ENCODE peak calls at places on chromosomes 1 and 21, in eight cellular contexts. One of them, this sample, is unnamed. For H3K4me1 and H3K36me3, the result is how much of the 10 kb centered on the place peaks cover.

GRCh38 chr1:200488375-200489165 is 78.7 kb upstream of the ZNF281 start:
- DNase-seq in uterus: peak
- DNase-seq in right lobe of liver: peak
- DNase-seq in CD8-positive, alpha-beta memory T cell: peak
- DNase-seq in body of pancreas: peak
- DNase-seq in left ventricle myocardium inferior: no peak
- DNase-seq in suprapubic skin: no peak
- DNase-seq in CD8-positive, alpha-beta T cell: peak
- DNase-seq in this sample: peak

GRCh38 chr21:45180289-45180599 is 105.9 kb downstream of the ADARB1 start:
- DNase-seq in uterus: no peak
- DNase-seq in right lobe of liver: no peak
- DNase-seq in CD8-positive, alpha-beta memory T cell: no peak
- DNase-seq in body of pancreas: no peak
- DNase-seq in left ventricle myocardium inferior: no peak
- DNase-seq in suprapubic skin: no peak
- DNase-seq in CD8-positive, alpha-beta T cell: no peak
- DNase-seq in this sample: no peak

GRCh38 chr1:152047607-152047953 is 10.8 kb upstream of the S100A11 start:
- DNase-seq in uterus: peak
- DNase-seq in right lobe of liver: no peak
- DNase-seq in CD8-positive, alpha-beta memory T cell: peak
- DNase-seq in body of pancreas: peak
- DNase-seq in left ventricle myocardium inferior: no peak
- DNase-seq in suprapubic skin: peak
- DNase-seq in CD8-positive, alpha-beta T cell: no peak
- DNase-seq in this sample: no peak

GRCh38 chr1:47611992-47612391 is 174.1 kb downstream of the FOXD2 start:
- DNase-seq in uterus: no peak
- DNase-seq in right lobe of liver: peak
- DNase-seq in CD8-positive, alpha-beta memory T cell: no peak
- DNase-seq in body of pancreas: no peak
- DNase-seq in left ventricle myocardium inferior: no peak
- DNase-seq in suprapubic skin: no peak
- DNase-seq in CD8-positive, alpha-beta T cell: no peak
- DNase-seq in this sample: no peak

GRCh38 chr21:40719615-40720014 is 127.3 kb downstream of the DSCAM start:
- DNase-seq in uterus: no peak
- DNase-seq in right lobe of liver: no peak
- DNase-seq in CD8-positive, alpha-beta memory T cell: no peak
- DNase-seq in body of pancreas: no peak
- DNase-seq in left ventricle myocardium inferior: no peak
- DNase-seq in suprapubic skin: no peak
- DNase-seq in CD8-positive, alpha-beta T cell: no peak
- DNase-seq in this sample: no peak

GRCh38 chr1:27634166-27634981 is 611 bp downstream of the FGR start:
- DNase-seq in uterus: peak
- DNase-seq in right lobe of liver: no peak
- DNase-seq in CD8-positive, alpha-beta memory T cell: peak
- DNase-seq in body of pancreas: peak
- DNase-seq in left ventricle myocardium inferior: peak
- DNase-seq in suprapubic skin: no peak
- DNase-seq in CD8-positive, alpha-beta T cell: no peak
- DNase-seq in this sample: peak

GRCh38 chr1:15768388-15768787 is 9.8 kb downstream of the FBLIM1 start:
- DNase-seq in uterus: no peak
- DNase-seq in right lobe of liver: no peak
- DNase-seq in CD8-positive, alpha-beta memory T cell: no peak
- DNase-seq in body of pancreas: no peak
- DNase-seq in left ventricle myocardium inferior: no peak
- DNase-seq in suprapubic skin: no peak
- DNase-seq in CD8-positive, alpha-beta T cell: no peak
- DNase-seq in this sample: no peak

GRCh38 chr1:23484253-23485001 is 448 bp upstream of the ASAP3 start:
- DNase-seq in uterus: peak
- DNase-seq in right lobe of liver: peak
- DNase-seq in CD8-positive, alpha-beta memory T cell: peak
- DNase-seq in body of pancreas: peak
- DNase-seq in left ventricle myocardium inferior: peak
- DNase-seq in suprapubic skin: peak
- DNase-seq in CD8-positive, alpha-beta T cell: peak
- DNase-seq in this sample: peak

GRCh38 chr1:67572217-67572593 is 112.8 kb upstream of the GADD45A start:
- DNase-seq in uterus: no peak
- DNase-seq in right lobe of liver: no peak
- DNase-seq in CD8-positive, alpha-beta memory T cell: no peak
- DNase-seq in body of pancreas: no peak
- DNase-seq in left ventricle myocardium inferior: no peak
- DNase-seq in suprapubic skin: no peak
- DNase-seq in CD8-positive, alpha-beta T cell: no peak
- DNase-seq in this sample: no peak

GRCh38 chr21:45226540-45227326 is 61.0 kb downstream of the POFUT2 start:
- DNase-seq in uterus: no peak
- DNase-seq in right lobe of liver: no peak
- DNase-seq in CD8-positive, alpha-beta memory T cell: peak
- DNase-seq in body of pancreas: no peak
- DNase-seq in left ventricle myocardium inferior: no peak
- DNase-seq in suprapubic skin: no peak
- DNase-seq in CD8-positive, alpha-beta T cell: peak
- DNase-seq in this sample: peak

GRCh38 chr1:166479052-166479631 is 312.3 kb upstream of the FAM78B start:
- DNase-seq in uterus: peak
- DNase-seq in right lobe of liver: peak
- DNase-seq in CD8-positive, alpha-beta memory T cell: peak
- DNase-seq in body of pancreas: peak
- DNase-seq in left ventricle myocardium inferior: peak
- DNase-seq in suprapubic skin: no peak
- DNase-seq in CD8-positive, alpha-beta T cell: peak
- DNase-seq in this sample: peak

GRCh38 chr1:7576946-7577657 is 194.0 kb upstream of the VAMP3 start:
- DNase-seq in uterus: no peak
- DNase-seq in right lobe of liver: peak
- DNase-seq in CD8-positive, alpha-beta memory T cell: no peak
- DNase-seq in body of pancreas: no peak
- DNase-seq in left ventricle myocardium inferior: no peak
- DNase-seq in suprapubic skin: no peak
- DNase-seq in CD8-positive, alpha-beta T cell: no peak
- DNase-seq in this sample: no peak

GRCh38 chr1:53280486-53280885 is 42.2 kb upstream of the MAGOH start:
- DNase-seq in uterus: no peak
- DNase-seq in right lobe of liver: no peak
- DNase-seq in CD8-positive, alpha-beta memory T cell: no peak
- DNase-seq in body of pancreas: no peak
- DNase-seq in left ventricle myocardium inferior: no peak
- DNase-seq in suprapubic skin: no peak
- DNase-seq in CD8-positive, alpha-beta T cell: no peak
- DNase-seq in this sample: no peak

GRCh38 chr21:44458971-44459711 is 3.8 kb downstream of the LRRC3 start:
- DNase-seq in uterus: no peak
- DNase-seq in right lobe of liver: no peak
- DNase-seq in CD8-positive, alpha-beta memory T cell: no peak
- DNase-seq in body of pancreas: no peak
- DNase-seq in left ventricle myocardium inferior: no peak
- DNase-seq in suprapubic skin: no peak
- DNase-seq in CD8-positive, alpha-beta T cell: no peak
- DNase-seq in this sample: no peak

GRCh38 chr1:39898146-39898545 is 3.6 kb downstream of the MYCL start:
- DNase-seq in uterus: no peak
- DNase-seq in right lobe of liver: no peak
- DNase-seq in CD8-positive, alpha-beta memory T cell: no peak
- DNase-seq in body of pancreas: no peak
- DNase-seq in left ventricle myocardium inferior: no peak
- DNase-seq in suprapubic skin: no peak
- DNase-seq in CD8-positive, alpha-beta T cell: no peak
- DNase-seq in this sample: no peak

GRCh38 chr1:159008744-159009188 is 941 bp upstream of the IFI16 start:
- DNase-seq in uterus: no peak
- DNase-seq in right lobe of liver: no peak
- DNase-seq in CD8-positive, alpha-beta memory T cell: peak
- DNase-seq in body of pancreas: no peak
- DNase-seq in left ventricle myocardium inferior: no peak
- DNase-seq in suprapubic skin: no peak
- DNase-seq in CD8-positive, alpha-beta T cell: peak
- DNase-seq in this sample: peak

GRCh38 chr1:61035880-61036279 is 46.5 kb upstream of the NFIA start:
- DNase-seq in uterus: no peak
- DNase-seq in right lobe of liver: no peak
- DNase-seq in CD8-positive, alpha-beta memory T cell: no peak
- DNase-seq in body of pancreas: no peak
- DNase-seq in left ventricle myocardium inferior: no peak
- DNase-seq in suprapubic skin: no peak
- DNase-seq in CD8-positive, alpha-beta T cell: no peak
- DNase-seq in this sample: no peak

GRCh38 chr1:75999034-75999433 is 66.8 kb upstream of the ASB17 start:
- DNase-seq in uterus: no peak
- DNase-seq in right lobe of liver: no peak
- DNase-seq in CD8-positive, alpha-beta memory T cell: no peak
- DNase-seq in body of pancreas: no peak
- DNase-seq in left ventricle myocardium inferior: no peak
- DNase-seq in suprapubic skin: no peak
- DNase-seq in CD8-positive, alpha-beta T cell: no peak
- DNase-seq in this sample: no peak

DNA sequence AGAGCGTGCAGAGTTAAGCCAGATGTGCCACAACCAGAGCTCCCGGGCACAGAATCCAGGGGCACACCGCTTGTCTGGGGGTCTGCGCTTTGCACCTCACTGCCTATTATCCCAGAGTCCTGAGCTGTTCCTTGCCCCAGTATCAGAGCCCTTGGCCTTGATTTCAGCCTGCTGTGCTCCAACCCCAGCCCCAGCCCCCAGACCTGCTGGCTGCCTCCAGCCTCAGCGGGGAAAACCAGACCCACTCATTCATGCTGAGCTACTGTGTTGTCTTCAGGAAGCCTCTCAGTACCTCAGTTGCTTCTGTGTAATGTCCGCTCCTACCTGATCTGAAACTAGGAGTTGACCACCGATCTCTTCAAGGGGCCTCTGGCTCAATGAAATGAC is 1.1 kb downstream of the IKBKE start:
- DNase-seq in uterus: no peak
- DNase-seq in right lobe of liver: no peak
- DNase-seq in CD8-positive, alpha-beta memory T cell: no peak
- DNase-seq in body of pancreas: no peak
- DNase-seq in left ventricle myocardium inferior: no peak
- DNase-seq in suprapubic skin: no peak
- DNase-seq in CD8-positive, alpha-beta T cell: no peak
- DNase-seq in this sample: no peak
- H3K4me1 ChIP-seq in uterus: under half
- H3K4me1 ChIP-seq in right lobe of liver: under half
- H3K4me1 ChIP-seq in CD8-positive, alpha-beta memory T cell: half or more
- H3K4me1 ChIP-seq in body of pancreas: under half
- H3K4me1 ChIP-seq in left ventricle myocardium inferior: under half
- H3K4me1 ChIP-seq in suprapubic skin: under half
- H3K4me1 ChIP-seq in CD8-positive, alpha-beta T cell: half or more
- H3K4me1 ChIP-seq in this sample: half or more

GRCh38 chr1:203686091-203686632 is 59.5 kb downstream of the ATP2B4 start:
- DNase-seq in uterus: no peak
- DNase-seq in right lobe of liver: no peak
- DNase-seq in CD8-positive, alpha-beta memory T cell: no peak
- DNase-seq in body of pancreas: no peak
- DNase-seq in left ventricle myocardium inferior: no peak
- DNase-seq in suprapubic skin: no peak
- DNase-seq in CD8-positive, alpha-beta T cell: no peak
- DNase-seq in this sample: no peak
- H3K27ac ChIP-seq in uterus: peak
- H3K27ac ChIP-seq in right lobe of liver: no peak
- H3K27ac ChIP-seq in CD8-positive, alpha-beta memory T cell: no peak
- H3K27ac ChIP-seq in body of pancreas: no peak
- H3K27ac ChIP-seq in left ventricle myocardium inferior: peak
- H3K27ac ChIP-seq in suprapubic skin: peak
- H3K27ac ChIP-seq in CD8-positive, alpha-beta T cell: no peak
- H3K27ac ChIP-seq in this sample: no peak

GRCh38 chr1:212620293-212620692 is 11.7 kb downstream of the ATF3 start:
- DNase-seq in uterus: no peak
- DNase-seq in right lobe of liver: no peak
- DNase-seq in CD8-positive, alpha-beta memory T cell: no peak
- DNase-seq in body of pancreas: no peak
- DNase-seq in left ventricle myocardium inferior: no peak
- DNase-seq in suprapubic skin: no peak
- DNase-seq in CD8-positive, alpha-beta T cell: no peak
- DNase-seq in this sample: no peak

GRCh38 chr1:212615092-212615470 is 6.5 kb downstream of the ATF3 start:
- DNase-seq in uterus: no peak
- DNase-seq in right lobe of liver: no peak
- DNase-seq in CD8-positive, alpha-beta memory T cell: no peak
- DNase-seq in body of pancreas: no peak
- DNase-seq in left ventricle myocardium inferior: no peak
- DNase-seq in suprapubic skin: no peak
- DNase-seq in CD8-positive, alpha-beta T cell: no peak
- DNase-seq in this sample: no peak

GRCh38 chr1:212621043-212621829 is 12.7 kb downstream of the ATF3 start:
- DNase-seq in uterus: no peak
- DNase-seq in right lobe of liver: no peak
- DNase-seq in CD8-positive, alpha-beta memory T cell: no peak
- DNase-seq in body of pancreas: no peak
- DNase-seq in left ventricle myocardium inferior: no peak
- DNase-seq in suprapubic skin: no peak
- DNase-seq in CD8-positive, alpha-beta T cell: no peak
- DNase-seq in this sample: no peak

GRCh38 chr1:212621830-212622315 is 13.3 kb downstream of the ATF3 start:
- DNase-seq in uterus: no peak
- DNase-seq in right lobe of liver: no peak
- DNase-seq in CD8-positive, alpha-beta memory T cell: no peak
- DNase-seq in body of pancreas: no peak
- DNase-seq in left ventricle myocardium inferior: no peak
- DNase-seq in suprapubic skin: no peak
- DNase-seq in CD8-positive, alpha-beta T cell: no peak
- DNase-seq in this sample: no peak

DNA sequence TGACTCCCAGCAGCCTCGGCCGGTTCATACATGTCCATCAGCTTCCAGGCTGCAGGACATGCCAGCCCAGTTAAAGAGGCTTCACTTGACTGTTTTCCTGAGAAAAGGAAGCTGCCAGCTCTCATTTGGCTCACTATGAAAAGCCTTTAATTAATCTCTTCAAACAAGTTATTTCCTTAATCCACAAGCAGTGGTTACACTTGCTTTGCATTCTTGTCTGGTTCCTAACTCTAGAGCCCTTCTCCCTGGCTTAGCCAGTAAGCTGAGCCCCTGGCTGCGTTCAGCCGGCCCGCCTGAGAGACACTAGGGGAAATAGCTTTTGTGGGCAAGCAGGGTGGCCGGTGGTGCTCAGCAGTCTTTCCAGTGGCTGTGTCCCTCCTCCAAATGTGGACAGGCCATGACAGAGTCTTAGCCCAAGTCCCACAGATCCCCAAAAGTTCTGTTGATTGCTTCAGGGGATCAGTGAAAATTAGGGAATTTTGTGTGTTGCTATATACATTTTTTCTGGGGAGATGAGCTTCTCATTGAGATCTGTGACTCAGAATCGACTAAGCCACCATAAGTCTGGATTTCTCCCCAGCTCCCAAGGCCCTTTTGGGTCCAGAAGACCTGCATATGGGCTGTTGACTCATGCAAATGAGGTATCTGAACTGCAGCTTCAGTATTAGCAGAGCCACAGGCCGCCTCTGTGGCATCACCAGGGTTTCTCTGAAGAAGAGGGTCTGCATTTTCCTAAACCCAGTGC is 10.1 kb downstream of the ATF3 start:
- DNase-seq in uterus: no peak
- DNase-seq in right lobe of liver: no peak
- DNase-seq in CD8-positive, alpha-beta memory T cell: no peak
- DNase-seq in body of pancreas: no peak
- DNase-seq in left ventricle myocardium inferior: no peak
- DNase-seq in suprapubic skin: no peak
- DNase-seq in CD8-positive, alpha-beta T cell: no peak
- DNase-seq in this sample: no peak
- H3K36me3 ChIP-seq in uterus: under half
- H3K36me3 ChIP-seq in right lobe of liver: under half
- H3K36me3 ChIP-seq in CD8-positive, alpha-beta memory T cell: under half
- H3K36me3 ChIP-seq in body of pancreas: under half
- H3K36me3 ChIP-seq in left ventricle myocardium inferior: half or more
- H3K36me3 ChIP-seq in suprapubic skin: half or more
- H3K36me3 ChIP-seq in CD8-positive, alpha-beta T cell: under half
- H3K36me3 ChIP-seq in this sample: under half

GRCh38 chr1:30756545-30757195 is 904 bp downstream of the LAPTM5 start:
- DNase-seq in uterus: no peak
- DNase-seq in right lobe of liver: peak
- DNase-seq in CD8-positive, alpha-beta memory T cell: peak
- DNase-seq in body of pancreas: no peak
- DNase-seq in left ventricle myocardium inferior: peak
- DNase-seq in suprapubic skin: peak
- DNase-seq in CD8-positive, alpha-beta T cell: peak
- DNase-seq in this sample: peak
- H3K4me1 ChIP-seq in uterus: under half
- H3K4me1 ChIP-seq in right lobe of liver: under half
- H3K4me1 ChIP-seq in CD8-positive, alpha-beta memory T cell: half or more
- H3K4me1 ChIP-seq in body of pancreas: under half
- H3K4me1 ChIP-seq in left ventricle myocardium inferior: under half
- H3K4me1 ChIP-seq in suprapubic skin: under half
- H3K4me1 ChIP-seq in CD8-positive, alpha-beta T cell: half or more
- H3K4me1 ChIP-seq in this sample: half or more

This sample was measured in CD4-positive, alpha-beta memory T cell.